ENCODE peak calls at places on chromosomes 13 and 19, in seven cellular contexts. R, Y, K, Z, D, F and G are unnamed samples.

GRCh38 chr19:30254789-30255188 is 117.4 kb upstream of the ZNF536 start:
- DNase-seq in R (no peak), Y (no peak), K (no peak), Z (no peak), D (no peak), F (no peak), G (no peak)

GRCh38 chr19:5826531-5827341 is 12.8 kb downstream of the FUT6 start:
- DNase-seq in R (peak; percentile 69), Y (peak; percentile 65), K (peak; percentile 87), Z (peak; percentile 83), D (no peak), F (no peak), G (no peak)

GRCh38 chr19:13978306-13978705 is 26.0 kb downstream of the DCAF15 start:
- DNase-seq in R (peak; percentile 99), Y (no peak), K (no peak), Z (peak; percentile 81), D (peak; percentile 94), F (no peak), G (no peak)

GRCh38 chr13:72424059-72424458 is 303.4 kb downstream of the MZT1 start:
- DNase-seq in R (no peak), Y (no peak), K (no peak), Z (no peak), D (no peak), F (no peak), G (no peak)

GRCh38 chr19:35351441-35352176 is 3.9 kb downstream of the FFAR1 start:
- DNase-seq in R (no peak), Y (no peak), K (no peak), Z (no peak), D (no peak), F (no peak), G (no peak)

GRCh38 chr13:54591540-54591939 is 1562.9 kb downstream of the OLFM4 start:
- DNase-seq in R (no peak), Y (no peak), K (no peak), Z (no peak), D (no peak), F (no peak), G (no peak)

GRCh38 chr19:11581740-11582139 is 4.3 kb upstream of the ACP5 start:
- DNase-seq in R (no peak), Y (no peak), K (no peak), Z (no peak), D (no peak), F (peak; percentile 96), G (peak; percentile 52)

GRCh38 chr19:35704218-35704617 is at the start of gene ZBTB32:
- DNase-seq in R (peak; percentile 83), Y (no peak), K (no peak), Z (peak; percentile 43), D (no peak), F (no peak), G (peak; percentile 61)

GRCh38 chr13:29624997-29625396 is 29.5 kb upstream of the SLC7A1 start:
- DNase-seq in R (no peak), Y (no peak), K (no peak), Z (no peak), D (no peak), F (no peak), G (no peak)

GRCh38 chr13:34430294-34430693 is 511.8 kb upstream of the NBEA start:
- DNase-seq in R (no peak), Y (no peak), K (no peak), Z (no peak), D (no peak), F (no peak), G (peak; percentile 3)

GRCh38 chr13:63425131-63425530 is 2009.5 kb upstream of the PCDH20 start:
- DNase-seq in R (no peak), Y (no peak), K (no peak), Z (no peak), D (no peak), F (no peak), G (peak; percentile 43)

GRCh38 chr13:50275392-50276063 is 260.3 kb downstream of the KCNRG start:
- DNase-seq in R (no peak), Y (no peak), K (peak; percentile 54), Z (no peak), D (no peak), F (no peak), G (no peak)

GRCh38 chr13:37109080-37109678 is 3.7 kb upstream of the CSNK1A1L start:
- DNase-seq in R (no peak), Y (no peak), K (peak; percentile 3), Z (peak; percentile 26), D (no peak), F (no peak), G (peak; percentile 62)

DNA sequence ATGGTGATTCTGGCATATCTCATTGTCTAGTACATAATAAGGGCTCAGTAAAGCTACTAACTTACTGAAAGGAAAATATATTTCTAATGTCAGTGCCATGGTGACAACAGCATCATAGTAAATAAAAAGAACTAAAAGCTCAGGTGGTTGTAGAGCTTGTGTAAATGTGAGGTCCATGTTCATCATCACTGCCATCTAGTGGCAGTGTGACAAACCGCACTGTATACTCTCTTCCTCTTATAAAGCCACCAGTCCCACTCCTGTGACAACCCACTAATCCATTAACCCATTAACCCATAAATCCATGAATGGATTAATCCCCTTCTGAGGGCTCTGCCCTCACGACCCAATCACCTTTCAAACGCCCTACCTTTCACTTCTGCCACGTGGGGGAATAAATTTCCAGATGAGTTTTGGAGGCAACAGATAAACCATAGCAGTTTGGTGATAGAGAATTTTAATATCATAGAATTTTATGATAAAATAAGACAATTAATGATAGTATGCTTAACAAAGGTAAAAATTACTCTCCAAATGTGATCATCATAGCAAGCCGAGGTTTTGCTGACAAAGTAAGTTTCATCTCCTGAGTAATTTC is 160.4 kb upstream of the SGCG start:
- DNase-seq in R (peak; percentile 43), Y (peak; percentile 1), K (peak; percentile 53), Z (peak; percentile 38), D (no peak), F (peak; percentile 34), G (peak; percentile 57)
- TF ChIP-seq USF2 in R (no peak), Y (no peak), K (no peak), Z (no peak), D (no peak), F (no peak), G (no peak)

DNA sequence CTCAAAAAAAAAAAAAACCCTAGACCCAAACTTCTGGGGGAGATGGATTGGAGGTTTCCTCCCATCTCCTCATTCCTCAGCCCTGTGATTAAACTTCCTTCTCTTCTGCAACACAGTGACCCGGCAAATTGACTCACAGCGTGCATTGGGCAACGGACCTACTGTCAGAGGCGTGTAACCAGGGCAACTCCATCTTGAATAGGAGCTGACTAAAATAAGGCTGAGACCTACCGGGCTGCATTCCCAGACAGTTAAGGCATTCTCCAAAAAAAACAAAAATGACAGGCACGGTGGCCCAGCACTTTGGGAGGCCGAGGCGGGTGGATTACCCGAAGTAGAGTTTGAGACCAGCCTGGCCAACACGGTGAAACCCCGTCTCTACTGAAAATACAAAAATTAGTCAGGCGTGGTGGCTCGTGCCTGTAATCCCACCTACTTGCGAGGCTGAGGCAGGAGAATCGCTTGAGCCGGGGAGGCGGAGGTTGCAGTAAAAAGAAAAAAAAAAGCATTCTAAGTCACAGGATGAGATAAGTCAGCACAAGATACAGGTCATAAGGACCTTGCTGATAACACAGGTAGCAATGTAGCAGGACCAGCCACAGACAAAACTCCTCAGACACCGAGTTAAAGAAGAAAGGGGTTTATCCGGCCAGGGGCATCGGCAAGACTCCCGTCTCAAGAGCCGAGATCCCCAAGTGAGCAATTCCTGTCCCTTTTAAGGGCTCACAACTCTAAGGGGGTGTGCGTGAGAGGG is 5.4 kb upstream of the NLRP7 start:
- DNase-seq in R (no peak), Y (no peak), K (no peak), Z (no peak), D (no peak), F (no peak), G (no peak)
- TF ChIP-seq USF2 in R (no peak), Y (no peak), K (no peak), Z (no peak), D (no peak), F (no peak), G (no peak)

DNA sequence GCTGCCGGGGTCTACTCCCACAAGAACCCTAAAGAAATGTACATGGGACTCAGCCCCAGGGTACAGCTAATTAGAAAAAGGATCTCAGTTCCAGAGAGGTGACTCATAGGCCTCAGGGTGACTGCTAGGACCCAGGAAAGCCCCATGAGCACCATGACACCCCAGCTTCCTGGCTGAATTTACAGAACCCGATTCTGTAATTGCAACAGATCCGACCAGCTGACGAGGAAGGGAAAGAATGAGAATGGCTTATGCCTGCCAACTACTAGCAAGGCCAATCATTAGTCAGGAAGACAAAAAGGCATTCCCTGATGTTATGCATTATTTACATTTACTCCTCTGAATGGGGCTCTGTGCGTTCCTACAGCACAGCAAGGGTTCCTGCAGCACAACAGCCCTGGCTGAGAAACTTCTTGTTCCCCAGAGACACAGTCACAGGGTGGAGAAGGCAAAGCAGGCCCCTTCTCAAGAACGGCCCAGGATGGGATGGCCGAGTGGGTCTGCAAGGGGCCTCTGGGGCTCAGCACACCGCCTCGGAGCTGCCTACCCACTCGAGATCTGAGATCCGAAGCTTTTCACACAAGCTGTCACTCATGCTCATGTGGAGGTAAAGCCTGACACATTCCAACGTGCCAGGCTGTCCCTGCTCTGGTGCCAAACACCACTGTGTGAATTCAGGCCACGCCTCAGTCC is 27.2 kb downstream of the PBX4 start:
- DNase-seq in R (peak; percentile 19), Y (peak; percentile 54), K (peak; percentile 23), Z (no peak), D (peak; percentile 39), F (peak; percentile 84), G (peak; percentile 99)
- TF ChIP-seq USF2 in R (no peak), Y (no peak), K (no peak), Z (no peak), D (no peak), F (no peak), G (peak; percentile 70)

DNA sequence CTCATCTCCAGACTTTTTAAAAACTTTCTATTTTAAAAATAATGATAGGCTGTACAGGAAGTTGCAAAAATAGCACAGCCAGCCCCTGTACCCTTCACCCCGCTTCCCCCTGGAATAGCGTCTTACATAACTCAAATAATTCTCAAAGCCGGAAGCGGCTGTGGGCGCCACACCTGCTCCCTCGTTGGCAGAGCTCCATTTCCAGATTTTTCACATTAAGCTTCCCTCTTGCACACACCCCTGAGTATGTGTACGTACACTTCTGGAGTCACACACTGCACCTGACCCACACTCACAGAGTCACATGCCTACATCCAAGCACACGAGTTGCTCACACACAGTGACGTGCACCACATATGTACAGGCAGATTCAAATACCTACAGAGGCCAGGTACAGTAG is 24.9 kb upstream of the DPP9 start:
- DNase-seq in R (no peak), Y (no peak), K (no peak), Z (no peak), D (no peak), F (no peak), G (no peak)
- TF ChIP-seq USF2 in R (no peak), Y (no peak), K (no peak), Z (no peak), D (no peak), F (no peak), G (no peak)

GRCh38 chr19:1076951-1077350 is 10.0 kb downstream of the ARHGAP45 start:
- DNase-seq in R (no peak), Y (no peak), K (no peak), Z (no peak), D (no peak), F (peak; percentile 85), G (no peak)
- TF ChIP-seq USF2 in R (no peak), Y (no peak), K (no peak), Z (no peak), D (no peak), F (no peak), G (no peak)

DNA sequence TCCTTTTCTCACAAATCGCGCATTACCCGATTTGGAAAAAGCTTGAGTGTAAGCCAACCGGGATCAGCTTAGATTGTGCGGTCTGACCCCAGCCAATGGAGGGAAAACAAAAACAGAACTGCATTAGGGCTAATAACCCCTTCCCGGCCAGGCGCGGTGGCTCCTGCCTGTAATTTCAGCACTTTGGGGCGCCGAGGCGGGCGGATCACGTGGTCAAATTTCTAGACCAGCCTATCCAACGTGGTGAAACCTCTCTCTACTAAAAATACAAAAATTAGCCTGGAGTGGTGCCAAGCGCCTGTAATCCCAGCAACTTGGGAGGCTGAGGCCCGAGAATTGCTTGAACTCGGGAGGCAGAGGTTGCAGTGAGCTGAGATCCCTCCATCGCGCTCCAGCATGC is 896 bp downstream of the ZNF90 start:
- DNase-seq in R (peak; percentile 42), Y (no peak), K (no peak), Z (peak; percentile 36), D (no peak), F (no peak), G (peak; percentile 18)
- TF ChIP-seq USF2 in R (peak; percentile 80), Y (no peak), K (no peak), Z (no peak), D (peak; percentile 53), F (no peak), G (peak; percentile 49)